ENCODE peak calls at places on chromosomes 11 and 22, in four cellular contexts. P is SK-N-SH, C is tibial nerve, N is A549. M is an unnamed sample.

GRCh38 chr22:38262051-38262795 is 10.6 kb downstream of the TMEM184B start:
- DNase-seq in P (peak; percentile 29), C (no peak), N (no peak), M (no peak)

GRCh38 chr11:94926271-94926625 is 47.1 kb downstream of the CWC15 start:
- DNase-seq in P (no peak), C (no peak), N (no peak), M (no peak)

GRCh38 chr11:132563050-132563449 is 969.3 kb downstream of the OPCML start:
- DNase-seq in P (no peak), C (no peak), N (no peak), M (peak; percentile 29)

GRCh38 chr22:49328630-49329405 is 498.9 kb downstream of the BRD1 start:
- DNase-seq in P (no peak), C (no peak), N (no peak), M (peak; percentile 57)

GRCh38 chr11:111137846-111138245 is 107.7 kb upstream of the POU2AF2 start:
- DNase-seq in P (no peak), C (no peak), N (no peak), M (no peak)

GRCh38 chr11:93622043-93622442 is 39.4 kb upstream of the CEP295 start:
- DNase-seq in P (no peak), C (no peak), N (peak; percentile 6), M (no peak)

GRCh38 chr11:1308745-1309497 is 511 bp downstream of the TOLLIP start:
- DNase-seq in P (no peak), C (no peak), N (no peak), M (no peak)

GRCh38 chr22:47474895-47475294 is 712.4 kb downstream of the TBC1D22A start:
- DNase-seq in P (no peak), C (peak; percentile 22), N (no peak), M (peak; percentile 68)

GRCh38 chr11:126355926-126356897 is 726 bp downstream of the ST3GAL4 start:
- DNase-seq in P (peak; percentile 58), C (no peak), N (no peak), M (no peak)

GRCh38 chr11:70615036-70615875 is 216.9 kb downstream of the CTTN start:
- DNase-seq in P (no peak), C (no peak), N (no peak), M (no peak)

GRCh38 chr11:19281041-19281440 is 40.3 kb upstream of the E2F8 start:
- DNase-seq in P (peak; percentile 47), C (no peak), N (no peak), M (no peak)

GRCh38 chr11:95764267-95764898 is 25.2 kb downstream of the FAM76B start:
- DNase-seq in P (peak; percentile 42), C (no peak), N (peak; percentile 45), M (no peak)

GRCh38 chr11:71339178-71339881 is 87.0 kb upstream of the SHANK2 start:
- DNase-seq in P (no peak), C (no peak), N (no peak), M (no peak)

GRCh38 chr11:368414-369335 is 624 bp upstream of the B4GALNT4 start:
- DNase-seq in P (peak; percentile 67), C (peak; percentile 30), N (peak; percentile 46), M (no peak)

GRCh38 chr11:26483101-26483500 is 89.0 kb downstream of the MUC15 start:
- DNase-seq in P (no peak), C (no peak), N (no peak), M (no peak)

GRCh38 chr11:73383249-73384126 is 7.3 kb downstream of the RELT start:
- DNase-seq in P (no peak), C (no peak), N (no peak), M (no peak)

GRCh38 chr11:108496643-108497256 is 1.4 kb downstream of the POGLUT3 start:
- DNase-seq in P (no peak), C (no peak), N (no peak), M (no peak)

GRCh38 chr22:20867179-20868099 is 8.6 kb downstream of the SNAP29 start:
- DNase-seq in P (peak; percentile 77), C (peak; percentile 66), N (no peak), M (peak; percentile 93)

GRCh38 chr22:24437820-24438328 is 10.5 kb downstream of the ADORA2A start:
- DNase-seq in P (peak; percentile 60), C (no peak), N (no peak), M (no peak)

GRCh38 chr11:46330887-46331652 is 16.2 kb upstream of the DGKZ start:
- DNase-seq in P (no peak), C (no peak), N (no peak), M (no peak)

GRCh38 chr22:48746789-48747425 is 1080.8 kb downstream of the BRD1 start:
- DNase-seq in P (no peak), C (no peak), N (no peak), M (peak; percentile 75)

GRCh38 chr11:70698871-70699270 is 300.5 kb downstream of the CTTN start:
- DNase-seq in P (no peak), C (no peak), N (no peak), M (no peak)

GRCh38 chr11:44327730-44328691 is 18.1 kb upstream of the ALX4 start:
- DNase-seq in P (no peak), C (no peak), N (peak; percentile 29), M (no peak)

GRCh38 chr11:223026-223789 is 12.9 kb downstream of the SIRT3 start:
- DNase-seq in P (no peak), C (no peak), N (no peak), M (no peak)

GRCh38 chr11:62337682-62338181 is 484 bp downstream of the ASRGL1 start:
- DNase-seq in P (peak; percentile 76), C (no peak), N (peak; percentile 27), M (no peak)

GRCh38 chr11:114063149-114063828 is 3.8 kb downstream of the ZBTB16 start:
- DNase-seq in P (no peak), C (no peak), N (no peak), M (no peak)

GRCh38 chr22:35782504-35782903 is 64.8 kb downstream of the APOL5 start:
- DNase-seq in P (no peak), C (no peak), N (no peak), M (no peak)
- H3K4me1 ChIP-seq in P (peaks cover 26% of the 10 kb centered on the region), C (no peaks in the 10 kb centered on the region), N (peaks cover 63% of the 10 kb centered on the region), M (peaks cover 69% of the 10 kb centered on the region)

DNA sequence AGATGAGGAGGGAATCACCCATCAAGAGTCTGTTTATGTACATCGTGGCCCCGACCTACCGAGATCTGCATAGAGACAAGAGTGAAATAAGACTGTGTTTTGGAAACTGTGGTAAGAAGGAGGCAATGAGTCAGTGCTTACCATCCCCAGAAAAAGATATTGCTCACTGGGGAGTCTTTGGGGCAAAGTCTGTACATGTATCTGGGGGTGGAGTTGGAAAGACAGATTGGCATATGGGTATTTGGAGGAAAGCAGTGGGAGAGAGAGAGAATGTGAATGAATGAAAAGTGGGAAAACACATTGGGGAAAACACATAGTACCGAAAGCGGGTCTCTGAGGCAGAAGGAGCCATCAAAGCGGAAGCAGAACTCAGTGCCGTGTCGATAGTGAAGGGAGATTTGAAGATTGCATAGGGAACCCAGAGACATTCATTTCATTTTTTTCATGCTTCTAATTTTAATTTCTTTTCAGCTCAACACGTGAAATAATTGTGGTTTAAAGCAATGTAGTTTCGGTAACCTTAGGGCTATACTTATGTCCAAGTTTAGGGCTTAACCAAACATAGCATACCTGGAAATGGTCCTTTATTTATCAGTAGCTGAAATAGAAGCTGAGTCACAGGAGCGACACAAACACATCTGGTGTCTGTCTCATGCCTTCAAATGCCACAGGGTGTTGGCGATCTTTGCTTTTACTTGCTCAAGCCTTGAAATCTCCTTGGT is 98.6 kb upstream of the CD44 start:
- DNase-seq in P (no peak), C (no peak), N (peak; percentile 57), M (no peak)
- TF ChIP-seq EP300 in P (no peak), C (no peak), N (no peak), M (no peak)

DNA sequence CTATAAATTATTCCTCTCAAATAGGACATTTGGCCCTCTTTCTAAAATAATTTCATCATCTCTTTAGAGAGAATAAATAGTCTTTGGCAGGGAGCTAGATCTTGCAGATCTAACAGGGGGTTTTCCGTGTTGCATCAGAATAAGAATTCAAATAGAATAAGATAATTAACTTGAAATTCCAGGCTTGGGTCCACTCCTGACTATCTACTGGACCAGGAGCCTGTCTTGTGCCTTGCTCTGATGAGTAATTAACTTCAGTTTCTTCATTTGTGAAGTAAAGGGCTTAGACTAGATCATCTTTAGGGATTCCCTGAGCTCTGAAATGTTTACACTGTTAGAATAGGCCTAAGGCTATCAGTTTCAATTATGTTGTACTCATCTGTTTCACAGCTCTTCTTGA is 23.5 kb upstream of the TMEM123 start:
- DNase-seq in P (no peak), C (no peak), N (no peak), M (peak; percentile 4)
- H3K4me1 ChIP-seq in P (peaks cover 2% of the 10 kb centered on the region), C (no peaks in the 10 kb centered on the region), N (peaks cover 13% of the 10 kb centered on the region), M (peaks cover 7% of the 10 kb centered on the region)

GRCh38 chr22:10778296-10778814 is 4749.6 kb upstream of the OR11H1 start:
- DNase-seq in P (no peak), C (no peak), N (no peak), M (peak; percentile 91)
- TF ChIP-seq EP300 in P (no peak), C (no peak), N (no peak), M (no peak)

DNA sequence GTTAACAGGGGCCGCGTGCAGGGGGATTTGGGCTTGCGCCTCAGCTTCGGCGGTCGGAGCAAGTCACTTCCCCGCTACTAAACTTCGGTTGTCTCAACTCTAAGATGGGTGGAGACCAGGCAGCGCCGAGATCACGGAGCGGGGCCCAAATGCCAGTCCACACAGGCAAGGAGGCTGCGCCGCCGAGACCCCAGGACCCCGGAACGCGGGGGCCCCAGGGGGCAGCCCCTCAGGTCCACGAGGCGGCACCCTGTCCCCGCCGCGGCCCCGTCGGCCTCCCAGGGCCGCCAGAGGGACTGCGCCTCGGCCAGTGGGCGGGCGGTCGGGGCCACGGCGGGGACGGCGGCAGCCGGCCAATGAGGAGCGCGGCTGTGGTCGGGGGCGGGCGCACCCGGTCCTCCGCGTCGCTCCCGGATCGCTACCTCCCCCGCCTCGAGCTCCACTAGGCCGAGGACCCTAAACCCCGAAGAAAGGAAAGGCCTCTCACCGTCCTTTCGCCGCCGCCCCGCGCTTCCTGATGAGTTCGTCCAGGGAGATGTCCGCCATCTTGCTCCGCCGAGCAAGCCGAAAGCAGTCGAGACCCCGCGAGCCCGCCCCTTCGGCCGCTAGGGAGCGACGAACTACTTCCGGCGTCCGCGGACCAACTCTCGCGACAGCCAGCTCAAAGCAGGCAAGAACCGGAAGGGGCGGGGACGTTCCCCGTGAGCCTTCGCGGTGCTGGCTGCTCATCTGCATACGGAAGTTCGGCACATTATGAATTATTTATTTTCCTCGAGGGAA is at the start of gene POLDIP3:
- DNase-seq in P (peak; percentile 88), C (peak; percentile 97), N (peak; percentile 97), M (peak; percentile 99)
- H3K4me1 ChIP-seq in P (peaks cover 11% of the 10 kb centered on the region), C (peaks cover 42% of the 10 kb centered on the region), N (peaks cover 25% of the 10 kb centered on the region), M (peaks cover 75% of the 10 kb centered on the region)

GRCh38 chr11:64877390-64878222 is 815 bp downstream of the EHD1 start:
- DNase-seq in P (peak; percentile 67), C (no peak), N (no peak), M (no peak)

GRCh38 chr11:64879226-64879900 is 942 bp upstream of the EHD1 start:
- DNase-seq in P (no peak), C (no peak), N (no peak), M (no peak)

GRCh38 chr11:64880240-64881001 is 2.0 kb upstream of the EHD1 start:
- DNase-seq in P (no peak), C (peak; percentile 42), N (no peak), M (no peak)

GRCh38 chr11:64878223-64878493 is 263 bp downstream of the EHD1 start:
- DNase-seq in P (no peak), C (no peak), N (no peak), M (no peak)

GRCh38 chr11:64878494-64879225 is at the start of gene EHD1:
- DNase-seq in P (peak; percentile 100), C (peak; percentile 99), N (peak; percentile 98), M (peak; percentile 100)
- TF ChIP-seq EP300 in P (no peak), C (peak; percentile 99), N (no peak), M (no peak)